ENCODE peak calls at places on chromosomes 3 and 15, in seven cellular contexts. T, U, R, K, F, B and W are unnamed samples.

GRCh38 chr3:94121161-94121560 is 58.3 kb downstream of the NSUN3 start:
- DNase-seq in T (no peak), U (no peak), R (no peak), K (no peak), F (no peak), B (no peak), W (no peak)

GRCh38 chr3:13569641-13570390 is 20.9 kb downstream of the FBLN2 start:
- DNase-seq in T (no peak), U (no peak), R (peak; percentile 48), K (no peak), F (no peak), B (no peak), W (peak; percentile 63)

GRCh38 chr15:100781961-100782525 is 97.6 kb upstream of the ALDH1A3 start:
- DNase-seq in T (no peak), U (no peak), R (no peak), K (no peak), F (no peak), B (no peak), W (peak; percentile 42)

GRCh38 chr3:14331273-14331672 is 71.1 kb upstream of the SLC6A6 start:
- DNase-seq in T (no peak), U (no peak), R (no peak), K (no peak), F (peak; percentile 67), B (no peak), W (no peak)

GRCh38 chr3:38308456-38308855 is 26.4 kb downstream of the SLC22A14 start:
- DNase-seq in T (no peak), U (no peak), R (no peak), K (no peak), F (no peak), B (no peak), W (no peak)

GRCh38 chr3:14175383-14176037 is 2.9 kb downstream of the XPC start:
- DNase-seq in T (no peak), U (peak; percentile 7), R (no peak), K (peak; percentile 83), F (no peak), B (no peak), W (no peak)

GRCh38 chr3:83321891-83322290 is 1560.4 kb upstream of the GBE1 start:
- DNase-seq in T (no peak), U (no peak), R (no peak), K (no peak), F (no peak), B (no peak), W (no peak)

GRCh38 chr3:32102289-32102688 is 4.1 kb upstream of the GPD1L start:
- DNase-seq in T (no peak), U (no peak), R (no peak), K (no peak), F (no peak), B (no peak), W (no peak)

GRCh38 chr15:39459538-39459937 is 121.3 kb upstream of the THBS1 start:
- DNase-seq in T (no peak), U (no peak), R (no peak), K (no peak), F (no peak), B (no peak), W (no peak)

GRCh38 chr3:16715281-16715680 is 110.1 kb upstream of the DAZL start:
- DNase-seq in T (no peak), U (no peak), R (no peak), K (no peak), F (no peak), B (no peak), W (no peak)

GRCh38 chr3:51637941-51638471 is 33.0 kb upstream of the TEX264 start:
- DNase-seq in T (no peak), U (peak; percentile 71), R (no peak), K (peak; percentile 6), F (peak; percentile 80), B (no peak), W (no peak)

GRCh38 chr3:159882367-159882766 is 106.3 kb upstream of the IL12A start:
- DNase-seq in T (no peak), U (no peak), R (no peak), K (no peak), F (no peak), B (no peak), W (no peak)

GRCh38 chr15:99071091-99071680 is 33.7 kb upstream of the SYNM start:
- DNase-seq in T (no peak), U (no peak), R (no peak), K (no peak), F (no peak), B (no peak), W (no peak)

GRCh38 chr15:74530771-74531143 is 10.3 kb upstream of the ARID3B start:
- DNase-seq in T (no peak), U (no peak), R (no peak), K (no peak), F (no peak), B (no peak), W (no peak)

GRCh38 chr3:140553591-140553990 is 124.3 kb upstream of the TRIM42 start:
- DNase-seq in T (no peak), U (no peak), R (no peak), K (no peak), F (no peak), B (no peak), W (no peak)

GRCh38 chr3:51942603-51943450 is 664 bp downstream of the PARP3 start:
- DNase-seq in T (peak; percentile 87), U (peak; percentile 62), R (peak; percentile 73), K (peak; percentile 48), F (peak; percentile 63), B (no peak), W (peak; percentile 79)

GRCh38 chr3:112734718-112735350 is 93.9 kb upstream of the CCDC80 start:
- DNase-seq in T (peak; percentile 24), U (peak; percentile 96), R (peak; percentile 33), K (peak; percentile 69), F (peak; percentile 75), B (no peak), W (no peak)

GRCh38 chr15:55590788-55591187 is 2.6 kb upstream of the PYGO1 start:
- DNase-seq in T (no peak), U (no peak), R (no peak), K (no peak), F (no peak), B (no peak), W (no peak)

GRCh38 chr3:195258449-195259145 is 12.4 kb downstream of the XXYLT1 start:
- DNase-seq in T (no peak), U (no peak), R (no peak), K (peak; percentile 14), F (no peak), B (no peak), W (peak; percentile 60)

GRCh38 chr3:195257454-195258448 is 13.2 kb downstream of the XXYLT1 start:
- DNase-seq in T (no peak), U (no peak), R (no peak), K (no peak), F (no peak), B (no peak), W (peak; percentile 73)

GRCh38 chr3:195260286-195260905 is 10.6 kb downstream of the XXYLT1 start:
- DNase-seq in T (peak; percentile 89), U (no peak), R (peak; percentile 83), K (peak; percentile 21), F (peak; percentile 46), B (no peak), W (peak; percentile 78)

GRCh38 chr3:195259146-195259563 is 11.8 kb downstream of the XXYLT1 start:
- DNase-seq in T (no peak), U (peak; percentile 68), R (no peak), K (no peak), F (no peak), B (no peak), W (no peak)

DNA sequence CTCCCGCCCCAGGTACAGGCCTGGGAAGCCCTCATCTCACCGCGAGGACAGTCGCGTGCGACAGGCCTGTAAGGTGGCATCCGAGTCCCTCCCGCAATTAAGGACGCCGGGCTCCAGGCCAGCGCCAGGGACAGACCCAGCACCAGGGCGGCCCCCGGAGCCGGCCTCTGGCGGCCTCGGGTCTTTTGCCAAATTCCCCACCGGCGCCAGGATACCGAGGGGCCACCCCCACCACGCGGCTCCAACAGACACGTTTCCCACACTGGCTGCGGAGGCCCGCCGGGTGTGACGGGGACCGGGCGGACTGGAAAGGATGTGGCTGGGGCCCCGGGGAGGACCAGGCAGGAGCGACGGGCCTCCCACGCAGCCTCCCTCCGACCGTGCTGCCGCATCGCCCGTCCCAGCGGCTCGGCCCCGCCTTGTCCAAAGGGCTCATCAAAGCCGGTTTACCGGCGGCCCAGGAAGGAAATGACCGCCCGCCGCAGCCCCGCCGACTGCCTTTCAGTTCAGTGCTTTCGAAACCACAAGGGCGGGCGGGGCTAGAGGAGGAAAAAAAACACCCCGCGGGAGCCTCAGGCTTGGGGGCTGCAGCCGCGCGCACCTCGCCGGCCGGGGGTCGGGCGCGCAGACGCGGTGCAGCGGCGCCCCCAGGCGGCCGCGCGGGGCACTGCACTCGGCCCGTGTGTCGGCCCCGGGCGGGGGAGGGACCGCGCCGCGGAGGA is 11.2 kb downstream of the XXYLT1 start:
- DNase-seq in T (peak; percentile 97), U (peak; percentile 98), R (peak; percentile 91), K (peak; percentile 87), F (peak; percentile 97), B (peak; percentile 63), W (peak; percentile 92)
- H3K27ac ChIP-seq in T (peak overlapping the region; percentile 88), U (peak overlapping the region; percentile 73), R (peak overlapping the region; percentile 82), K (peak overlapping the region; percentile 76), F (peak overlapping the region; percentile 98), B (peak overlapping the region; percentile 80), W (no peak overlapping the region)

DNA sequence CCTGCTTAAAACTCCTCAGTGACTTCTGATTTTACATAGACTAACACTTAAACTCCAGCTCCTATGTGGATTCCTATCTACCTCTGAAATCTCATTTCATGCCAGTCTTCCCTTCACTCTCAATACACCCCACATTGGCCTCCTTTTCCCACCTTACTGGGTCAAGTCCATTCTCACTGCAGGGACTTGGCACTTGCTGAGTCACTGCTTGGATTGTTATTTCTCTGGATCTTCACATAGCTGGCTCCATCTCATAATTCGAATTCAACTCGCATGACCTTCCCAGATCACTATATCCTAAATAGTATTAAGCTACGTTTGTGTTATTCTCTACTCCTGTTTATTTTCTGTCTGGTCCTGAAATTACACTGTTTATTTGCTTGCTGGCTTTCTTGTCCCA is 59.6 kb upstream of the FRMD4B start:
- DNase-seq in T (no peak), U (no peak), R (no peak), K (no peak), F (no peak), B (no peak), W (no peak)
- H3K4me3 ChIP-seq in T (no peak overlapping the region), U (no peak overlapping the region), R (no peak overlapping the region), K (no peak overlapping the region), F (no peak overlapping the region), B (peak overlapping the region; percentile 33), W (no peak overlapping the region)

GRCh38 chr3:129424185-129424841 is 4.1 kb downstream of the EFCAB12 start:
- DNase-seq in T (no peak), U (peak; percentile 60), R (no peak), K (no peak), F (no peak), B (no peak), W (no peak)
- H3K27ac ChIP-seq in T (no peak overlapping the region), U (no peak overlapping the region), R (peak overlapping the region; percentile 7), K (no peak overlapping the region), F (peak overlapping the region; percentile 35), B (no peak overlapping the region), W (no peak overlapping the region)

GRCh38 chr3:180770639-180771038 is 91.3 kb upstream of the CCDC39 start:
- DNase-seq in T (no peak), U (no peak), R (no peak), K (no peak), F (no peak), B (no peak), W (no peak)

DNA sequence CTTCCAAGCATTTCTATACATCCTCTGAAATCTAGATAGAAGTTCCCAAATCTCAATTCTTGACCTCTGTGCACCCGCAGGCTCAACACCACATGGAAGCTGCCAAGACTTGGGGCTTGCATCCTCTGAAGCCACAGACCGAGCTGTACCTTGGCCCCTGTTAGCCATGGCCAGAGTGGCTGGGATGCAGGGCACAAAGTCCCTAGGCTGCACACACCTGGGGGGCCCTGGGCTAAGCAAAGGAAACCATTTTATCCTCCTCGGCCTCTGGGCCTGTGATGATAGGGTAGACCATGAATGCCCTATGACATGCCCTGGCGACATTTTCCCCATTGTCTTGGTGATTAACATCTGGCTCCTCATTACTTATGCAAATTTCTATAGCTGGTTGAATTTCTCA is 97.1 kb upstream of the CCDC39 start:
- DNase-seq in T (no peak), U (no peak), R (no peak), K (no peak), F (no peak), B (no peak), W (no peak)
- H3K4me3 ChIP-seq in T (no peak overlapping the region), U (no peak overlapping the region), R (no peak overlapping the region), K (no peak overlapping the region), F (no peak overlapping the region), B (no peak overlapping the region), W (no peak overlapping the region)